ENCODE peak calls at places on chromosomes 12 and 14, in eight cellular contexts. U is Caco-2, Z is GM23338, A is AG04450, T is epithelial cell of esophagus, E is IMR-90, H is body of pancreas, J is AG10803. R is an unnamed sample.

GRCh38 chr12:51838762-51839161 is 9.8 kb downstream of the FIGNL2 start:
- DNase-seq in A (no peak), J (no peak), E (no peak), H (no peak), T (no peak), U (no peak), Z (no peak), R (no peak)

GRCh38 chr14:90522585-90523191 is 125.9 kb downstream of the CALM1 start:
- DNase-seq in T (peak), H (peak), J (no peak), E (no peak), A (no peak), U (no peak), Z (no peak), R (no peak)

GRCh38 chr14:69693145-69693544 is 73.8 kb upstream of the SRSF5 start:
- DNase-seq in U (no peak), J (peak), E (no peak), Z (no peak), H (peak), T (no peak), A (no peak), R (no peak)

GRCh38 chr12:12899530-12900380 is 8.4 kb downstream of the GPRC5A start:
- DNase-seq in T (peak), Z (no peak), U (no peak), H (no peak), J (peak), A (peak), E (peak), R (peak)

GRCh38 chr12:131167334-131167733 is 213.6 kb downstream of the ADGRD1 start:
- DNase-seq in H (no peak), T (no peak), U (no peak), Z (no peak), J (no peak), A (no peak), E (no peak), R (no peak)

GRCh38 chr14:35553808-35554207 is 19.8 kb downstream of the INSM2 start:
- DNase-seq in Z (no peak), E (peak), H (no peak), T (no peak), J (peak), A (no peak), U (no peak), R (peak)

GRCh38 chr12:68392376-68392775 is 60.2 kb upstream of the MDM1 start:
- DNase-seq in J (no peak), A (no peak), T (no peak), H (no peak), U (no peak), E (no peak), Z (no peak), R (no peak)

GRCh38 chr12:499837-500458 is 40.2 kb downstream of the B4GALNT3 start:
- DNase-seq in E (no peak), H (no peak), U (peak), A (no peak), J (no peak), Z (no peak), T (no peak), R (peak)

GRCh38 chr14:93132472-93133065 is 16.8 kb upstream of the ITPK1 start:
- DNase-seq in E (peak), A (no peak), Z (peak), U (no peak), H (peak), J (peak), T (peak), R (peak)

GRCh38 chr12:64737539-64737938 is 21.7 kb downstream of the GNS start:
- DNase-seq in Z (no peak), T (peak), H (no peak), A (no peak), J (no peak), U (no peak), E (no peak), R (no peak)

GRCh38 chr14:50501642-50502041 is 30.7 kb downstream of the MAP4K5 start:
- DNase-seq in E (peak), A (peak), U (no peak), H (no peak), J (peak), Z (no peak), T (peak), R (peak)

GRCh38 chr12:72236071-72236705 is 36.0 kb upstream of the TRHDE start:
- DNase-seq in J (peak), T (peak), E (peak), U (no peak), A (no peak), Z (no peak), H (no peak), R (no peak)

GRCh38 chr12:46402451-46402850 is 29.9 kb upstream of the SLC38A2 start:
- DNase-seq in E (peak), U (no peak), A (no peak), T (peak), Z (no peak), J (peak), H (no peak), R (peak)

GRCh38 chr12:92408072-92408900 is 262.6 kb upstream of the BTG1 start:
- DNase-seq in T (peak), A (no peak), U (peak), J (peak), H (no peak), Z (peak), E (no peak), R (peak)

GRCh38 chr12:131097247-131098177 is 143.8 kb downstream of the ADGRD1 start:
- DNase-seq in Z (no peak), J (no peak), T (no peak), A (no peak), U (no peak), H (no peak), E (no peak), R (no peak)

GRCh38 chr14:91041450-91041849 is 19.0 kb downstream of the RPS6KA5 start:
- DNase-seq in H (no peak), E (no peak), A (no peak), U (no peak), Z (no peak), J (no peak), T (no peak), R (no peak)

GRCh38 chr12:3205742-3206519 is 128.8 kb downstream of the TSPAN9 start:
- DNase-seq in T (peak), A (no peak), Z (no peak), E (peak), J (no peak), U (no peak), H (peak), R (no peak)

GRCh38 chr12:2886768-2887450 is 3.8 kb upstream of the TULP3 start:
- DNase-seq in H (no peak), T (no peak), A (no peak), E (no peak), Z (no peak), U (no peak), J (no peak), R (no peak)

GRCh38 chr14:65164068-65164824 is 61.9 kb upstream of the MAX start:
- DNase-seq in J (peak), T (peak), U (peak), A (no peak), E (peak), Z (peak), H (peak), R (peak)

GRCh38 chr12:67813509-67813908 is 165.0 kb downstream of the DYRK2 start:
- DNase-seq in E (peak), J (no peak), A (no peak), Z (no peak), T (no peak), U (no peak), H (no peak), R (no peak)

GRCh38 chr12:115213538-115213961 is 529.6 kb upstream of the TBX3 start:
- DNase-seq in T (no peak), A (no peak), J (no peak), Z (peak), U (no peak), E (no peak), H (no peak), R (no peak)

GRCh38 chr12:109477185-109477962 is at the start of the genes KCTD10 and UBE3B:
- DNase-seq in T (peak), J (peak), A (peak), H (peak), E (peak), Z (peak), U (peak), R (peak)

GRCh38 chr14:39762576-39763401 is 330.6 kb upstream of the FBXO33 start:
- DNase-seq in Z (no peak), A (no peak), J (no peak), H (no peak), T (no peak), E (no peak), U (peak), R (no peak)

GRCh38 chr12:118035194-118036041 is 18.9 kb downstream of the RFC5 start:
- DNase-seq in T (peak), A (no peak), Z (no peak), J (peak), E (peak), U (no peak), H (no peak), R (peak)

GRCh38 chr12:131860472-131861260 is 32.5 kb downstream of the MMP17 start:
- DNase-seq in E (peak), J (peak), T (peak), U (peak), H (peak), A (no peak), Z (peak), R (peak)

GRCh38 chr12:54980341-54980740 is 4.2 kb downstream of the TESPA1 start:
- DNase-seq in E (no peak), U (no peak), Z (no peak), J (no peak), T (no peak), A (no peak), H (no peak), R (no peak)

GRCh38 chr14:68660495-68660894 is 132.4 kb downstream of the ZFP36L1 start:
- DNase-seq in U (no peak), T (no peak), H (no peak), J (no peak), Z (no peak), A (no peak), E (no peak), R (no peak)

GRCh38 chr12:12560587-12561304 is 1.9 kb downstream of the DUSP16 start:
- DNase-seq in A (no peak), Z (peak), U (peak), E (peak), H (peak), J (peak), T (peak), R (peak)

GRCh38 chr14:100076133-100076532 is 10.9 kb downstream of the EVL start:
- DNase-seq in E (peak), J (peak), U (peak), T (no peak), A (no peak), H (no peak), Z (peak), R (peak)

GRCh38 chr12:34606749-34607519 is 584.6 kb downstream of the ALG10 start:
- DNase-seq in E (no peak), U (no peak), T (no peak), A (no peak), Z (no peak), H (no peak), J (no peak), R (no peak)

GRCh38 chr12:42588981-42589464 is 523 bp downstream of the PRICKLE1 start:
- DNase-seq in H (peak), U (peak), T (peak), Z (peak), E (peak), J (no peak), A (no peak), R (peak)

GRCh38 chr14:56874375-56874774 is 64.1 kb upstream of the OTX2 start:
- DNase-seq in Z (peak), T (peak), J (no peak), A (no peak), E (no peak), U (peak), H (peak), R (no peak)

GRCh38 chr14:93977790-93978581 is 1.6 kb upstream of the ASB2 start:
- DNase-seq in Z (no peak), U (no peak), H (no peak), J (no peak), A (no peak), T (no peak), E (no peak), R (no peak)

GRCh38 chr14:58736606-58737005 is 98.8 kb downstream of the DACT1 start:
- DNase-seq in J (no peak), Z (no peak), U (no peak), A (no peak), E (no peak), H (no peak), T (no peak), R (peak)

GRCh38 chr12:75137896-75138295 is 71.7 kb downstream of the KCNC2 start:
- DNase-seq in H (no peak), A (no peak), T (no peak), U (no peak), E (peak), Z (no peak), J (no peak), R (no peak)

DNA sequence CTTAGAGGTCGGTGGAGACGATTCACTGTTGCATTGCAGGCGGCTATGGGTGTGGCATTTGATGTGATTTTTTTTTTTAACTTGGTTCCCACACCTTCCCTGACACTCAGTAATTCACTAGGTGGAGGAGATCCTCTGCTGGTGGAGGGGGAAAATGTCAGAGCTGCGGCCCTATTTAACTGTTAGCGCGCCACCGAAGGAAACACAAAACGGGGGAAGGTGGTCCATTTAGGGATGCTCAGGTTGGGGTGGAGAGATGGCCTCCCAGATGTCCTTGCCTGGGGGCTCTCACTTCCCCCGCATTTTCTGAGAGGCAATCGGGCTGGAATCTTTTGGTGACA is 4.3 kb upstream of the HOXC12 start:
- DNase-seq in J (no peak), U (no peak), Z (no peak), E (no peak), T (peak), H (no peak), A (no peak), R (no peak)
- TF ChIP-seq CTCF in J (no peak), U (no peak), Z (no peak), E (no peak), T (peak), H (no peak), A (no peak), R (no peak)

GRCh38 chr12:6822461-6823135 is 977 bp downstream of the GPR162 start:
- DNase-seq in E (no peak), J (no peak), H (no peak), A (no peak), T (no peak), U (no peak), Z (no peak), R (no peak)
- H3K4me3 ChIP-seq in E (no peak), J (no peak), H (no peak), A (peak), T (no peak), U (no peak), Z (peak), R (no peak)

GRCh38 chr12:6063379-6063735 is 61.1 kb downstream of the VWF start:
- DNase-seq in A (no peak), E (no peak), H (no peak), J (no peak), Z (no peak), T (no peak), U (no peak), R (no peak)
- TF ChIP-seq CTCF in A (no peak), E (no peak), H (no peak), J (no peak), Z (no peak), T (no peak), U (no peak), R (no peak)

GRCh38 chr14:63867926-63868921 is 15.4 kb downstream of the SYNE2 start:
- DNase-seq in Z (no peak), J (peak), H (no peak), U (no peak), A (no peak), T (peak), E (peak), R (no peak)
- H3K4me3 ChIP-seq in Z (no peak), J (no peak), H (no peak), U (no peak), A (no peak), T (no peak), E (no peak), R (no peak)

GRCh38 chr12:56333679-56334489 is at the start of gene PAN2:
- DNase-seq in E (peak), T (peak), U (peak), J (peak), Z (peak), H (peak), A (peak), R (peak)

GRCh38 chr12:56333197-56333678 is 562 bp downstream of the PAN2 start:
- DNase-seq in U (no peak), H (no peak), E (no peak), T (peak), A (no peak), J (no peak), Z (no peak), R (no peak)

GRCh38 chr12:56336361-56337167 is 2.1 kb upstream of the IL23A start:
- DNase-seq in T (peak), H (no peak), U (no peak), Z (peak), J (no peak), A (no peak), E (no peak), R (no peak)

GRCh38 chr12:56332512-56333196 is 1.1 kb downstream of the PAN2 start:
- DNase-seq in E (no peak), J (no peak), A (no peak), U (no peak), Z (no peak), T (no peak), H (no peak), R (no peak)

DNA sequence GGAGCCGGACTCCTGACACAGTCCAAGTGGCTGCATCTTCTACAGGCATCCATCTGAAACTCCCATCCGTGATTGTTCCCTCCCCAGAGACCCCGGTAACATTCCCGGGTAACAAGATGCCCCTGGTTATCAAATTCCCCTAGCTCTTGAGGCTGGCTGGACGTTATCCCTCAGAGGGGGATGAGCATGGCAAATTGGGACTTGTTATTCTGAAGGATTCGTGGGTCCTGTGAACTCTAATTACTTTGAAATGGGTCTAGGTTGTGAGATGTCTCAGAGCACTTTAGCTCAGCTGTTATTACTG is 642 bp upstream of the PAN2 start:
- DNase-seq in Z (no peak), J (no peak), U (no peak), E (no peak), H (no peak), A (no peak), T (no peak), R (no peak)
- TF ChIP-seq CTCF in Z (no peak), J (no peak), U (peak), E (no peak), H (no peak), A (no peak), T (no peak), R (no peak)

DNA sequence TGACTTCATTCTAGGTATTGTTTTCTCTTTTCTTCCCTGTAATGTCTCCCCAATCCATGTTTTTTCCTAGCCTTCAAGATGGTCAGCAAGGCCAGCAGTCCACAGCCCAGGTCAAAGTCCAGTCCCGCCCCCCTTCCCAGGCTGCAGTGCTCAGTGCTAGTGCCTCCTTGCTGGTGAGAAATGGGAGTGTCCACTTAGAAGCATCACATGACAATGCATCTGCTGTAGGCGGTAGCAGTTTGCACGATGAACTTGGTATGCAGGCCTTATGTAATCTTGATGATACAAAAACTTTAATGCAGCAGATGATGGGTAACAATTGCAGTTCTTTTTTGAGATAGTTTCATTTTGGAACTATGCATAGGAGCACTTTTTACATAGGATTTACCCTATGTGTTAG is 88.4 kb downstream of the PCNX1 start:
- DNase-seq in H (no peak), J (peak), T (peak), A (no peak), U (peak), Z (peak), E (peak), R (peak)
- H3K4me3 ChIP-seq in H (no peak), J (no peak), T (no peak), A (no peak), U (no peak), Z (no peak), E (no peak), R (no peak)

DNA sequence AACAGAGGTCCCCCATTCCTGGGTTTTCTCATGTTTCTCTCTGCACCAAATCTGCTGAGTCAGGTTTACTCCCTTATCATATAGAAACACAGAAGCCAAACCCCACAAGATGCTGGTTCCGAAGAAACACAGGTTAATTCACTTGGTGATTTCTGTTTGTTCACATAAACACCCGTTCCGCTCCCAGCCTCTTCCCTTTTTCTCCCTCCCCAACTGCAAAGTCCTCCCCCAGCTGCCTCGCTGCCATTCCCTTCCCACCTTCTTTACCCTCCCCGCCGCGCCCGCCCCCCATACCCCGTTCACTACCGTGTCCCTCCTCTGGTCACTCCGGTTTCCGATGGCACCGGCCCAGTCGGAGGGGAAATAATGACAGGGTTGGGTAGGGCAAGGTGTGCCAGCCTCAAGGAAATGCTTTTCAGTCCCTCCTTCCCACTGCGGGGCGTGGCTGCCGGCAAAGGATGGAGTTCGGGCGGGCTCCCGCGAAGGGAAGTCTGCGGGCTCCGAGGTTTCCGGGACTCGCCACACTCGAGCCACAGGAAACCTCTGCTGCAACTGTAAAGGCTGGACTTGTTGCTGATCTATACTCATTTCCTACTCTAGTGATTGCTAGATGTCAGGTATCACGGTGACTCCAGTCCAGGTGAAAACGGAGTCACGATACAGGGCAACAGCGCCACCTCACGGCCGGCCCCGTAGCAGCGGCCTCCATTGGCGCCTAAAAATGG is at the start of gene STYK1:
- DNase-seq in J (peak), U (peak), Z (peak), T (peak), A (no peak), H (peak), E (peak), R (peak)
- TF ChIP-seq CTCF in J (peak), U (peak), Z (peak), T (peak), A (peak), H (peak), E (peak), R (peak)

DNA sequence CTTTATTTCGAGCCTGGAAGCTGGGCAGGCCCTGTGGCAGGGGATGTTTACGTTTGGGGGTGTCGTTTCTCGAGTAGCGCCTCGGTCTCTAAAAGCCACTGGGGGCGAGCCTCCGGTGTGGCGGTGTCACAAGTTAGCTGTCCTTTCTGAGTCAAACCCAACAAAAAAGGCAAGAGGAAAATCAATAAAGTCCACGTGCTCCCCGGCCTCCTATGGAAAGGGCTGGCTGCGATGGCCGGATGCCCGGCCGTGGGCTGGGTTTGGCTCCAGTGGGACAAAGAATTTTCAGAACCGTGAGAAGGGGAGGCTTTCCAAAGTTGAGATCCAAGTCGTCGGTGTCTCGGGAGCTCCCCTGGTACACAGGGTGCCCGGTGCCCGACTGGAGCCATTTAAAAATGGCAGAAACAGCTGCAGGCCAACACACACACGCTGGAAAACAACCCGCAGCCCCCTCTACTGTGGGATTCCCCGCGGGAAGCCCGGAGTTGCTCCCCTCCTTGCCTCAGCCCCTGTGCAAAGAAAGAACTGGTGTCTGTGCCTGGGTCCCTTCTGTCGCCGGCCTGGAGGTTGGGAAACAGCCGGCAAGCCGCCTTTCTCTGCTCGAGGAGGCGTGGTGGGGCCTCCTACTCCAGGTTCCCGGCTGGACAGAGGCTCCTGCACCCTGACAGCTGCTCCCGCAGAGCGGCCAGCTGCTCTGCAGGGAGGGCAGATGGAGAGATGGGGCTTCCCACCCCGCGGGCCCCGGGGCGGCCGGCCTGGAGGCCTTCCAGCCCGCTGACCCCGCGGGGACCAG is 1.9 kb downstream of the BCL7A start:
- DNase-seq in Z (peak), H (peak), T (peak), U (peak), E (peak), J (peak), A (peak), R (peak)
- H3K4me3 ChIP-seq in Z (peak), H (peak), T (peak), U (peak), E (peak), J (peak), A (peak), R (peak)